ENCODE peak calls at places on chromosomes 6 and 20, in nine cellular contexts. H, I, O, M, V, R, D, B and U are unnamed samples.
A peak's percentile ranks its signal among the peaks of the same experiment; 100 is the strongest.

GRCh38 chr6:112717856-112718255 is 370.7 kb downstream of the RFPL4B start:
- DNase-seq in R (no peak), H (no peak), V (no peak), M (no peak), I (no peak), D (no peak), B (no peak), O (no peak), U (no peak)

GRCh38 chr6:101730954-101731353 is 337.4 kb downstream of the GRIK2 start:
- DNase-seq in V (no peak), D (no peak), M (no peak), R (no peak), I (no peak), B (no peak), O (no peak), H (no peak), U (no peak)

GRCh38 chr6:166440729-166441128 is 58.0 kb upstream of the MPC1 start:
- DNase-seq in B (no peak), O (no peak), M (no peak), D (no peak), R (no peak), H (no peak), V (no peak), I (no peak), U (no peak)

GRCh38 chr6:35496036-35496850 is 636 bp downstream of the TEAD3 start:
- DNase-seq in M (no peak), R (no peak), B (peak; percentile 83), I (no peak), V (no peak), D (no peak), H (no peak), O (peak; percentile 77), U (no peak)

GRCh38 chr6:33630014-33630413 is 8.9 kb downstream of the ITPR3 start:
- DNase-seq in I (no peak), V (no peak), D (no peak), O (no peak), R (no peak), H (no peak), M (no peak), B (peak; percentile 21), U (no peak)

GRCh38 chr6:3742426-3743344 is 8.8 kb downstream of the PXDC1 start:
- DNase-seq in B (peak; percentile 92), I (peak; percentile 64), H (no peak), O (peak; percentile 83), M (peak; percentile 87), R (peak; percentile 56), V (peak; percentile 34), D (peak; percentile 88), U (peak; percentile 77)

GRCh38 chr6:138371720-138372119 is 6.0 kb upstream of the SMIM28 start:
- DNase-seq in H (no peak), M (no peak), O (no peak), V (no peak), I (no peak), R (no peak), B (no peak), D (no peak), U (no peak)

GRCh38 chr6:88472731-88473130 is 306.6 kb upstream of the CNR1 start:
- DNase-seq in H (no peak), I (no peak), B (no peak), V (no peak), O (peak; percentile 36), M (no peak), D (no peak), R (no peak), U (no peak)

GRCh38 chr6:135088818-135089809 is 34.5 kb upstream of the HBS1L start:
- DNase-seq in R (no peak), O (peak; percentile 18), H (peak; percentile 4), B (no peak), D (no peak), V (no peak), M (no peak), I (no peak), U (peak; percentile 82)

GRCh38 chr20:63686492-63687321 is 9.7 kb upstream of the TNFRSF6B start:
- DNase-seq in H (peak; percentile 78), B (peak; percentile 84), R (no peak), O (peak; percentile 31), V (no peak), I (no peak), M (peak; percentile 65), D (no peak), U (no peak)

GRCh38 chr20:46963196-46963529 is 68.5 kb downstream of the EYA2 start:
- DNase-seq in V (no peak), O (no peak), M (no peak), B (no peak), I (no peak), R (no peak), H (no peak), D (no peak), U (no peak)

GRCh38 chr6:151494235-151494950 is 576 bp downstream of the CCDC170 start:
- DNase-seq in H (no peak), O (peak; percentile 61), B (peak; percentile 65), M (peak; percentile 79), R (no peak), D (no peak), V (peak; percentile 8), I (peak; percentile 9), U (no peak)

GRCh38 chr20:17897566-17898307 is 70.9 kb downstream of the SNX5 start:
- DNase-seq in V (no peak), B (no peak), H (no peak), I (no peak), O (no peak), D (no peak), M (no peak), R (no peak), U (no peak)

GRCh38 chr6:159969204-159969912 is 476 bp downstream of the IGF2R start:
- DNase-seq in H (no peak), O (peak; percentile 78), V (no peak), I (no peak), M (peak; percentile 67), D (peak; percentile 29), B (peak; percentile 77), R (no peak), U (peak; percentile 37)

GRCh38 chr6:46353450-46353998 is 137.7 kb downstream of the RCAN2 start:
- DNase-seq in B (no peak), O (no peak), R (no peak), M (no peak), I (no peak), D (no peak), V (no peak), H (no peak), U (no peak)

GRCh38 chr6:30101423-30101938 is 11.4 kb downstream of the TRIM31 start:
- DNase-seq in R (no peak), D (no peak), I (no peak), V (no peak), B (no peak), M (no peak), H (no peak), O (no peak), U (no peak)

GRCh38 chr20:63124092-63124781 is 91.7 kb downstream of the YTHDF1 start:
- DNase-seq in D (no peak), V (no peak), H (no peak), B (peak; percentile 51), R (no peak), I (no peak), M (no peak), O (no peak), U (no peak)

GRCh38 chr6:110180228-110181008 is at the start of gene CDC40:
- DNase-seq in O (peak; percentile 77), I (peak; percentile 76), H (no peak), D (peak; percentile 53), R (no peak), V (peak; percentile 25), B (peak; percentile 76), M (peak; percentile 72), U (no peak)

GRCh38 chr6:38337819-38338465 is 301.8 kb downstream of the BTBD9 start:
- DNase-seq in B (no peak), H (peak; percentile 42), I (no peak), O (no peak), R (no peak), V (no peak), D (no peak), M (no peak), U (no peak)

GRCh38 chr6:147787407-147787806 is 278.9 kb downstream of the SAMD5 start:
- DNase-seq in R (no peak), I (no peak), H (no peak), B (no peak), M (no peak), V (no peak), O (no peak), D (no peak), U (peak; percentile 2)

GRCh38 chr20:3801846-3802245 is 5.7 kb downstream of the CDC25B start:
- DNase-seq in D (no peak), H (no peak), R (no peak), I (no peak), B (no peak), O (no peak), V (no peak), M (no peak), U (no peak)

GRCh38 chr20:43766395-43766794 is 39.6 kb upstream of the GTSF1L start:
- DNase-seq in H (no peak), D (no peak), O (no peak), M (no peak), B (no peak), I (peak; percentile 42), V (peak; percentile 54), R (no peak), U (no peak)

GRCh38 chr6:152748843-152749242 is 1.8 kb upstream of the VIP start:
- DNase-seq in O (no peak), D (no peak), B (no peak), M (no peak), V (no peak), R (no peak), I (no peak), H (no peak), U (peak; percentile 36)

GRCh38 chr6:91573826-91574416 is 987.0 kb upstream of the MAP3K7 start:
- DNase-seq in O (peak; percentile 54), R (no peak), M (no peak), V (no peak), I (no peak), B (no peak), H (no peak), D (no peak), U (peak; percentile 31)

GRCh38 chr6:17883665-17884500 is 103.6 kb downstream of the KIF13A start:
- DNase-seq in V (no peak), O (no peak), M (no peak), H (no peak), R (no peak), B (no peak), D (no peak), I (no peak), U (no peak)

GRCh38 chr20:11186301-11187008 is 512.7 kb upstream of the JAG1 start:
- DNase-seq in D (no peak), V (no peak), O (no peak), I (no peak), B (no peak), R (no peak), M (no peak), H (no peak), U (no peak)

GRCh38 chr20:64106435-64106961 is 867 bp downstream of the NPBWR2 start:
- DNase-seq in R (no peak), D (no peak), H (no peak), O (no peak), M (no peak), B (peak; percentile 45), I (no peak), V (no peak), U (no peak)

GRCh38 chr6:28486533-28486932 is 29.1 kb downstream of the GPX6 start:
- DNase-seq in O (no peak), M (no peak), R (no peak), D (no peak), I (no peak), B (no peak), H (no peak), V (no peak), U (no peak)